ENCODE peak calls at places on chromosome 2, in seven cellular contexts. One of them, this sample, is unnamed.

GRCh38 chr2:175690113-175690716 is 311.9 kb downstream of the LNPK start:
- DNase-seq in activated T-helper 2 cell treated with anti-CD3 and anti-CD28 coated beads, Interferon-gamma antibody, Interleukin-2, Interleukin-4, amounts not matched to agents 10 μg/mL and 5 μg/mL and 100 μg/mL, durations not matched to agents 14 hours and 24 hours and 36 hours: no peak
- DNase-seq in HT-29: peak
- DNase-seq in posterior cingulate gyrus: no peak
- DNase-seq in HTR-8/SVneo: peak
- DNase-seq in head of caudate nucleus: no peak
- DNase-seq in stimulated activated naive CD8-positive, alpha-beta T cell treated with anti-CD3 and anti-CD28 coated beads, Interleukin-15, amount 100 ng/mL, for 72 hours: peak
- DNase-seq in this sample: no peak

GRCh38 chr2:152627010-152627957 is 90.0 kb downstream of the PRPF40A start:
- DNase-seq in stimulated activated naive CD8-positive, alpha-beta T cell treated with anti-CD3 and anti-CD28 coated beads, Interleukin-15, amount 100 ng/mL, for 72 hours: no peak
- DNase-seq in HTR-8/SVneo: peak
- DNase-seq in HT-29: peak
- DNase-seq in posterior cingulate gyrus: no peak
- DNase-seq in head of caudate nucleus: no peak
- DNase-seq in activated T-helper 2 cell treated with anti-CD3 and anti-CD28 coated beads, Interferon-gamma antibody, Interleukin-2, Interleukin-4, amounts not matched to agents 10 μg/mL and 5 μg/mL and 100 μg/mL, durations not matched to agents 14 hours and 24 hours and 36 hours: no peak
- DNase-seq in this sample: no peak

GRCh38 chr2:64727843-64728463 is 74.2 kb upstream of the SERTAD2 start:
- DNase-seq in activated T-helper 2 cell treated with anti-CD3 and anti-CD28 coated beads, Interferon-gamma antibody, Interleukin-2, Interleukin-4, amounts not matched to agents 10 μg/mL and 5 μg/mL and 100 μg/mL, durations not matched to agents 14 hours and 24 hours and 36 hours: no peak
- DNase-seq in head of caudate nucleus: no peak
- DNase-seq in HT-29: no peak
- DNase-seq in HTR-8/SVneo: no peak
- DNase-seq in posterior cingulate gyrus: no peak
- DNase-seq in stimulated activated naive CD8-positive, alpha-beta T cell treated with anti-CD3 and anti-CD28 coated beads, Interleukin-15, amount 100 ng/mL, for 72 hours: no peak
- DNase-seq in this sample: no peak

GRCh38 chr2:121790276-121790956 is 35.0 kb downstream of the TSN start:
- DNase-seq in HT-29: peak
- DNase-seq in stimulated activated naive CD8-positive, alpha-beta T cell treated with anti-CD3 and anti-CD28 coated beads, Interleukin-15, amount 100 ng/mL, for 72 hours: no peak
- DNase-seq in HTR-8/SVneo: peak
- DNase-seq in activated T-helper 2 cell treated with anti-CD3 and anti-CD28 coated beads, Interferon-gamma antibody, Interleukin-2, Interleukin-4, amounts not matched to agents 10 μg/mL and 5 μg/mL and 100 μg/mL, durations not matched to agents 14 hours and 24 hours and 36 hours: no peak
- DNase-seq in posterior cingulate gyrus: no peak
- DNase-seq in head of caudate nucleus: no peak
- DNase-seq in this sample: no peak

GRCh38 chr2:96928277-96928781 is 58.1 kb downstream of the FAM178B start:
- DNase-seq in activated T-helper 2 cell treated with anti-CD3 and anti-CD28 coated beads, Interferon-gamma antibody, Interleukin-2, Interleukin-4, amounts not matched to agents 10 μg/mL and 5 μg/mL and 100 μg/mL, durations not matched to agents 14 hours and 24 hours and 36 hours: no peak
- DNase-seq in stimulated activated naive CD8-positive, alpha-beta T cell treated with anti-CD3 and anti-CD28 coated beads, Interleukin-15, amount 100 ng/mL, for 72 hours: no peak
- DNase-seq in posterior cingulate gyrus: no peak
- DNase-seq in head of caudate nucleus: peak
- DNase-seq in HTR-8/SVneo: no peak
- DNase-seq in HT-29: no peak
- DNase-seq in this sample: no peak

GRCh38 chr2:70242552-70242951 is 5.9 kb downstream of the TIA1 start:
- DNase-seq in stimulated activated naive CD8-positive, alpha-beta T cell treated with anti-CD3 and anti-CD28 coated beads, Interleukin-15, amount 100 ng/mL, for 72 hours: no peak
- DNase-seq in posterior cingulate gyrus: no peak
- DNase-seq in activated T-helper 2 cell treated with anti-CD3 and anti-CD28 coated beads, Interferon-gamma antibody, Interleukin-2, Interleukin-4, amounts not matched to agents 10 μg/mL and 5 μg/mL and 100 μg/mL, durations not matched to agents 14 hours and 24 hours and 36 hours: no peak
- DNase-seq in HT-29: no peak
- DNase-seq in HTR-8/SVneo: no peak
- DNase-seq in head of caudate nucleus: no peak
- DNase-seq in this sample: no peak

GRCh38 chr2:137969418-137969765 is 5.1 kb downstream of the HNMT start:
- DNase-seq in HTR-8/SVneo: peak
- DNase-seq in head of caudate nucleus: no peak
- DNase-seq in activated T-helper 2 cell treated with anti-CD3 and anti-CD28 coated beads, Interferon-gamma antibody, Interleukin-2, Interleukin-4, amounts not matched to agents 10 μg/mL and 5 μg/mL and 100 μg/mL, durations not matched to agents 14 hours and 24 hours and 36 hours: no peak
- DNase-seq in stimulated activated naive CD8-positive, alpha-beta T cell treated with anti-CD3 and anti-CD28 coated beads, Interleukin-15, amount 100 ng/mL, for 72 hours: no peak
- DNase-seq in HT-29: peak
- DNase-seq in posterior cingulate gyrus: no peak
- DNase-seq in this sample: no peak

GRCh38 chr2:27765621-27766286 is 5.8 kb upstream of the MRPL33 start:
- DNase-seq in HT-29: peak
- DNase-seq in HTR-8/SVneo: no peak
- DNase-seq in activated T-helper 2 cell treated with anti-CD3 and anti-CD28 coated beads, Interferon-gamma antibody, Interleukin-2, Interleukin-4, amounts not matched to agents 10 μg/mL and 5 μg/mL and 100 μg/mL, durations not matched to agents 14 hours and 24 hours and 36 hours: peak
- DNase-seq in head of caudate nucleus: peak
- DNase-seq in stimulated activated naive CD8-positive, alpha-beta T cell treated with anti-CD3 and anti-CD28 coated beads, Interleukin-15, amount 100 ng/mL, for 72 hours: peak
- DNase-seq in posterior cingulate gyrus: peak
- DNase-seq in this sample: no peak

GRCh38 chr2:37376421-37377186 is 32.2 kb downstream of the QPCT start:
- DNase-seq in HT-29: peak
- DNase-seq in stimulated activated naive CD8-positive, alpha-beta T cell treated with anti-CD3 and anti-CD28 coated beads, Interleukin-15, amount 100 ng/mL, for 72 hours: peak
- DNase-seq in HTR-8/SVneo: peak
- DNase-seq in head of caudate nucleus: no peak
- DNase-seq in posterior cingulate gyrus: no peak
- DNase-seq in activated T-helper 2 cell treated with anti-CD3 and anti-CD28 coated beads, Interferon-gamma antibody, Interleukin-2, Interleukin-4, amounts not matched to agents 10 μg/mL and 5 μg/mL and 100 μg/mL, durations not matched to agents 14 hours and 24 hours and 36 hours: peak
- DNase-seq in this sample: no peak

GRCh38 chr2:180472133-180472532 is 465.0 kb upstream of the CWC22 start:
- DNase-seq in stimulated activated naive CD8-positive, alpha-beta T cell treated with anti-CD3 and anti-CD28 coated beads, Interleukin-15, amount 100 ng/mL, for 72 hours: no peak
- DNase-seq in HTR-8/SVneo: no peak
- DNase-seq in head of caudate nucleus: no peak
- DNase-seq in posterior cingulate gyrus: no peak
- DNase-seq in activated T-helper 2 cell treated with anti-CD3 and anti-CD28 coated beads, Interferon-gamma antibody, Interleukin-2, Interleukin-4, amounts not matched to agents 10 μg/mL and 5 μg/mL and 100 μg/mL, durations not matched to agents 14 hours and 24 hours and 36 hours: no peak
- DNase-seq in HT-29: no peak
- DNase-seq in this sample: no peak

GRCh38 chr2:241884951-241885700 is 15.6 kb downstream of the RTP5 start:
- DNase-seq in HTR-8/SVneo: no peak
- DNase-seq in activated T-helper 2 cell treated with anti-CD3 and anti-CD28 coated beads, Interferon-gamma antibody, Interleukin-2, Interleukin-4, amounts not matched to agents 10 μg/mL and 5 μg/mL and 100 μg/mL, durations not matched to agents 14 hours and 24 hours and 36 hours: no peak
- DNase-seq in HT-29: no peak
- DNase-seq in head of caudate nucleus: no peak
- DNase-seq in stimulated activated naive CD8-positive, alpha-beta T cell treated with anti-CD3 and anti-CD28 coated beads, Interleukin-15, amount 100 ng/mL, for 72 hours: no peak
- DNase-seq in posterior cingulate gyrus: no peak
- DNase-seq in this sample: no peak

GRCh38 chr2:46814160-46814559 is 101.4 kb downstream of the MCFD2 start:
- DNase-seq in head of caudate nucleus: no peak
- DNase-seq in posterior cingulate gyrus: no peak
- DNase-seq in HTR-8/SVneo: no peak
- DNase-seq in activated T-helper 2 cell treated with anti-CD3 and anti-CD28 coated beads, Interferon-gamma antibody, Interleukin-2, Interleukin-4, amounts not matched to agents 10 μg/mL and 5 μg/mL and 100 μg/mL, durations not matched to agents 14 hours and 24 hours and 36 hours: no peak
- DNase-seq in stimulated activated naive CD8-positive, alpha-beta T cell treated with anti-CD3 and anti-CD28 coated beads, Interleukin-15, amount 100 ng/mL, for 72 hours: no peak
- DNase-seq in HT-29: no peak
- DNase-seq in this sample: no peak

GRCh38 chr2:240605867-240606743 is 19.2 kb upstream of the GPR35 start:
- DNase-seq in HTR-8/SVneo: no peak
- DNase-seq in stimulated activated naive CD8-positive, alpha-beta T cell treated with anti-CD3 and anti-CD28 coated beads, Interleukin-15, amount 100 ng/mL, for 72 hours: no peak
- DNase-seq in head of caudate nucleus: no peak
- DNase-seq in HT-29: peak
- DNase-seq in posterior cingulate gyrus: no peak
- DNase-seq in activated T-helper 2 cell treated with anti-CD3 and anti-CD28 coated beads, Interferon-gamma antibody, Interleukin-2, Interleukin-4, amounts not matched to agents 10 μg/mL and 5 μg/mL and 100 μg/mL, durations not matched to agents 14 hours and 24 hours and 36 hours: no peak
- DNase-seq in this sample: no peak

GRCh38 chr2:219022041-219022440 is 19.3 kb downstream of the CFAP65 start:
- DNase-seq in stimulated activated naive CD8-positive, alpha-beta T cell treated with anti-CD3 and anti-CD28 coated beads, Interleukin-15, amount 100 ng/mL, for 72 hours: no peak
- DNase-seq in activated T-helper 2 cell treated with anti-CD3 and anti-CD28 coated beads, Interferon-gamma antibody, Interleukin-2, Interleukin-4, amounts not matched to agents 10 μg/mL and 5 μg/mL and 100 μg/mL, durations not matched to agents 14 hours and 24 hours and 36 hours: no peak
- DNase-seq in posterior cingulate gyrus: no peak
- DNase-seq in HTR-8/SVneo: no peak
- DNase-seq in head of caudate nucleus: no peak
- DNase-seq in HT-29: no peak
- DNase-seq in this sample: no peak

GRCh38 chr2:167381349-167381748 is 493.1 kb downstream of the XIRP2 start:
- DNase-seq in activated T-helper 2 cell treated with anti-CD3 and anti-CD28 coated beads, Interferon-gamma antibody, Interleukin-2, Interleukin-4, amounts not matched to agents 10 μg/mL and 5 μg/mL and 100 μg/mL, durations not matched to agents 14 hours and 24 hours and 36 hours: no peak
- DNase-seq in posterior cingulate gyrus: no peak
- DNase-seq in HT-29: no peak
- DNase-seq in HTR-8/SVneo: no peak
- DNase-seq in stimulated activated naive CD8-positive, alpha-beta T cell treated with anti-CD3 and anti-CD28 coated beads, Interleukin-15, amount 100 ng/mL, for 72 hours: no peak
- DNase-seq in head of caudate nucleus: no peak
- DNase-seq in this sample: no peak

GRCh38 chr2:164203131-164203530 is 418.2 kb downstream of the GRB14 start:
- DNase-seq in HTR-8/SVneo: no peak
- DNase-seq in stimulated activated naive CD8-positive, alpha-beta T cell treated with anti-CD3 and anti-CD28 coated beads, Interleukin-15, amount 100 ng/mL, for 72 hours: no peak
- DNase-seq in activated T-helper 2 cell treated with anti-CD3 and anti-CD28 coated beads, Interferon-gamma antibody, Interleukin-2, Interleukin-4, amounts not matched to agents 10 μg/mL and 5 μg/mL and 100 μg/mL, durations not matched to agents 14 hours and 24 hours and 36 hours: no peak
- DNase-seq in posterior cingulate gyrus: no peak
- DNase-seq in HT-29: no peak
- DNase-seq in head of caudate nucleus: no peak
- DNase-seq in this sample: no peak

GRCh38 chr2:163601377-163601776 is 134.4 kb downstream of the FIGN start:
- DNase-seq in posterior cingulate gyrus: no peak
- DNase-seq in activated T-helper 2 cell treated with anti-CD3 and anti-CD28 coated beads, Interferon-gamma antibody, Interleukin-2, Interleukin-4, amounts not matched to agents 10 μg/mL and 5 μg/mL and 100 μg/mL, durations not matched to agents 14 hours and 24 hours and 36 hours: no peak
- DNase-seq in HTR-8/SVneo: peak
- DNase-seq in head of caudate nucleus: no peak
- DNase-seq in HT-29: peak
- DNase-seq in stimulated activated naive CD8-positive, alpha-beta T cell treated with anti-CD3 and anti-CD28 coated beads, Interleukin-15, amount 100 ng/mL, for 72 hours: no peak
- DNase-seq in this sample: no peak

GRCh38 chr2:9950521-9951271 is 797 bp upstream of the GRHL1 start:
- DNase-seq in activated T-helper 2 cell treated with anti-CD3 and anti-CD28 coated beads, Interferon-gamma antibody, Interleukin-2, Interleukin-4, amounts not matched to agents 10 μg/mL and 5 μg/mL and 100 μg/mL, durations not matched to agents 14 hours and 24 hours and 36 hours: no peak
- DNase-seq in HTR-8/SVneo: peak
- DNase-seq in head of caudate nucleus: no peak
- DNase-seq in stimulated activated naive CD8-positive, alpha-beta T cell treated with anti-CD3 and anti-CD28 coated beads, Interleukin-15, amount 100 ng/mL, for 72 hours: peak
- DNase-seq in posterior cingulate gyrus: no peak
- DNase-seq in HT-29: peak
- DNase-seq in this sample: no peak

GRCh38 chr2:30655660-30656059 is 151.6 kb downstream of the CAPN13 start:
- DNase-seq in HTR-8/SVneo: no peak
- DNase-seq in HT-29: no peak
- DNase-seq in posterior cingulate gyrus: no peak
- DNase-seq in head of caudate nucleus: no peak
- DNase-seq in stimulated activated naive CD8-positive, alpha-beta T cell treated with anti-CD3 and anti-CD28 coated beads, Interleukin-15, amount 100 ng/mL, for 72 hours: no peak
- DNase-seq in activated T-helper 2 cell treated with anti-CD3 and anti-CD28 coated beads, Interferon-gamma antibody, Interleukin-2, Interleukin-4, amounts not matched to agents 10 μg/mL and 5 μg/mL and 100 μg/mL, durations not matched to agents 14 hours and 24 hours and 36 hours: no peak
- DNase-seq in this sample: no peak

GRCh38 chr2:64998658-64999061 is 9.5 kb downstream of the SLC1A4 start:
- DNase-seq in activated T-helper 2 cell treated with anti-CD3 and anti-CD28 coated beads, Interferon-gamma antibody, Interleukin-2, Interleukin-4, amounts not matched to agents 10 μg/mL and 5 μg/mL and 100 μg/mL, durations not matched to agents 14 hours and 24 hours and 36 hours: no peak
- DNase-seq in posterior cingulate gyrus: no peak
- DNase-seq in stimulated activated naive CD8-positive, alpha-beta T cell treated with anti-CD3 and anti-CD28 coated beads, Interleukin-15, amount 100 ng/mL, for 72 hours: no peak
- DNase-seq in head of caudate nucleus: peak
- DNase-seq in HT-29: no peak
- DNase-seq in HTR-8/SVneo: no peak
- DNase-seq in this sample: no peak

GRCh38 chr2:26740890-26741302 is 23.2 kb upstream of the SLC35F6 start:
- DNase-seq in stimulated activated naive CD8-positive, alpha-beta T cell treated with anti-CD3 and anti-CD28 coated beads, Interleukin-15, amount 100 ng/mL, for 72 hours: no peak
- DNase-seq in posterior cingulate gyrus: no peak
- DNase-seq in head of caudate nucleus: no peak
- DNase-seq in activated T-helper 2 cell treated with anti-CD3 and anti-CD28 coated beads, Interferon-gamma antibody, Interleukin-2, Interleukin-4, amounts not matched to agents 10 μg/mL and 5 μg/mL and 100 μg/mL, durations not matched to agents 14 hours and 24 hours and 36 hours: no peak
- DNase-seq in HTR-8/SVneo: no peak
- DNase-seq in HT-29: no peak
- DNase-seq in this sample: no peak

GRCh38 chr2:63537306-63537705 is 51.0 kb downstream of the WDPCP start:
- DNase-seq in stimulated activated naive CD8-positive, alpha-beta T cell treated with anti-CD3 and anti-CD28 coated beads, Interleukin-15, amount 100 ng/mL, for 72 hours: no peak
- DNase-seq in activated T-helper 2 cell treated with anti-CD3 and anti-CD28 coated beads, Interferon-gamma antibody, Interleukin-2, Interleukin-4, amounts not matched to agents 10 μg/mL and 5 μg/mL and 100 μg/mL, durations not matched to agents 14 hours and 24 hours and 36 hours: no peak
- DNase-seq in HTR-8/SVneo: no peak
- DNase-seq in posterior cingulate gyrus: no peak
- DNase-seq in HT-29: no peak
- DNase-seq in head of caudate nucleus: no peak
- DNase-seq in this sample: no peak

GRCh38 chr2:165203689-165204559 is at the start of gene SCN3A:
- DNase-seq in activated T-helper 2 cell treated with anti-CD3 and anti-CD28 coated beads, Interferon-gamma antibody, Interleukin-2, Interleukin-4, amounts not matched to agents 10 μg/mL and 5 μg/mL and 100 μg/mL, durations not matched to agents 14 hours and 24 hours and 36 hours: no peak
- DNase-seq in posterior cingulate gyrus: no peak
- DNase-seq in stimulated activated naive CD8-positive, alpha-beta T cell treated with anti-CD3 and anti-CD28 coated beads, Interleukin-15, amount 100 ng/mL, for 72 hours: no peak
- DNase-seq in HT-29: peak
- DNase-seq in HTR-8/SVneo: peak
- DNase-seq in head of caudate nucleus: peak
- DNase-seq in this sample: no peak

GRCh38 chr2:175010848-175011254 is 5.7 kb upstream of the CHN1 start:
- DNase-seq in stimulated activated naive CD8-positive, alpha-beta T cell treated with anti-CD3 and anti-CD28 coated beads, Interleukin-15, amount 100 ng/mL, for 72 hours: no peak
- DNase-seq in HT-29: no peak
- DNase-seq in head of caudate nucleus: no peak
- DNase-seq in activated T-helper 2 cell treated with anti-CD3 and anti-CD28 coated beads, Interferon-gamma antibody, Interleukin-2, Interleukin-4, amounts not matched to agents 10 μg/mL and 5 μg/mL and 100 μg/mL, durations not matched to agents 14 hours and 24 hours and 36 hours: no peak
- DNase-seq in posterior cingulate gyrus: no peak
- DNase-seq in HTR-8/SVneo: no peak
- DNase-seq in this sample: no peak

GRCh38 chr2:85750509-85751299 is 3.1 kb upstream of the ATOH8 start:
- DNase-seq in posterior cingulate gyrus: peak
- DNase-seq in HT-29: peak
- DNase-seq in activated T-helper 2 cell treated with anti-CD3 and anti-CD28 coated beads, Interferon-gamma antibody, Interleukin-2, Interleukin-4, amounts not matched to agents 10 μg/mL and 5 μg/mL and 100 μg/mL, durations not matched to agents 14 hours and 24 hours and 36 hours: peak
- DNase-seq in head of caudate nucleus: peak
- DNase-seq in stimulated activated naive CD8-positive, alpha-beta T cell treated with anti-CD3 and anti-CD28 coated beads, Interleukin-15, amount 100 ng/mL, for 72 hours: peak
- DNase-seq in HTR-8/SVneo: peak
- DNase-seq in this sample: peak

GRCh38 chr2:223588251-223588650 is 13.9 kb downstream of the SCG2 start:
- DNase-seq in HTR-8/SVneo: no peak
- DNase-seq in HT-29: no peak
- DNase-seq in stimulated activated naive CD8-positive, alpha-beta T cell treated with anti-CD3 and anti-CD28 coated beads, Interleukin-15, amount 100 ng/mL, for 72 hours: no peak
- DNase-seq in activated T-helper 2 cell treated with anti-CD3 and anti-CD28 coated beads, Interferon-gamma antibody, Interleukin-2, Interleukin-4, amounts not matched to agents 10 μg/mL and 5 μg/mL and 100 μg/mL, durations not matched to agents 14 hours and 24 hours and 36 hours: no peak
- DNase-seq in head of caudate nucleus: no peak
- DNase-seq in posterior cingulate gyrus: no peak
- DNase-seq in this sample: no peak

GRCh38 chr2:10439185-10439879 is 8.8 kb downstream of the ODC1 start:
- DNase-seq in HT-29: no peak
- DNase-seq in stimulated activated naive CD8-positive, alpha-beta T cell treated with anti-CD3 and anti-CD28 coated beads, Interleukin-15, amount 100 ng/mL, for 72 hours: no peak
- DNase-seq in head of caudate nucleus: no peak
- DNase-seq in HTR-8/SVneo: no peak
- DNase-seq in posterior cingulate gyrus: no peak
- DNase-seq in activated T-helper 2 cell treated with anti-CD3 and anti-CD28 coated beads, Interferon-gamma antibody, Interleukin-2, Interleukin-4, amounts not matched to agents 10 μg/mL and 5 μg/mL and 100 μg/mL, durations not matched to agents 14 hours and 24 hours and 36 hours: no peak
- DNase-seq in this sample: no peak

GRCh38 chr2:144011098-144011497 is 508.8 kb downstream of the ZEB2 start:
- DNase-seq in stimulated activated naive CD8-positive, alpha-beta T cell treated with anti-CD3 and anti-CD28 coated beads, Interleukin-15, amount 100 ng/mL, for 72 hours: no peak
- DNase-seq in HT-29: no peak
- DNase-seq in activated T-helper 2 cell treated with anti-CD3 and anti-CD28 coated beads, Interferon-gamma antibody, Interleukin-2, Interleukin-4, amounts not matched to agents 10 μg/mL and 5 μg/mL and 100 μg/mL, durations not matched to agents 14 hours and 24 hours and 36 hours: no peak
- DNase-seq in HTR-8/SVneo: no peak
- DNase-seq in head of caudate nucleus: no peak
- DNase-seq in posterior cingulate gyrus: no peak
- DNase-seq in this sample: no peak

GRCh38 chr2:23760746-23761145 is 166.2 kb downstream of the ATAD2B start:
- DNase-seq in stimulated activated naive CD8-positive, alpha-beta T cell treated with anti-CD3 and anti-CD28 coated beads, Interleukin-15, amount 100 ng/mL, for 72 hours: no peak
- DNase-seq in HT-29: peak
- DNase-seq in head of caudate nucleus: no peak
- DNase-seq in activated T-helper 2 cell treated with anti-CD3 and anti-CD28 coated beads, Interferon-gamma antibody, Interleukin-2, Interleukin-4, amounts not matched to agents 10 μg/mL and 5 μg/mL and 100 μg/mL, durations not matched to agents 14 hours and 24 hours and 36 hours: no peak
- DNase-seq in posterior cingulate gyrus: no peak
- DNase-seq in HTR-8/SVneo: peak
- DNase-seq in this sample: no peak

GRCh38 chr2:197993830-197994229 is 189.4 kb downstream of the PLCL1 start:
- DNase-seq in activated T-helper 2 cell treated with anti-CD3 and anti-CD28 coated beads, Interferon-gamma antibody, Interleukin-2, Interleukin-4, amounts not matched to agents 10 μg/mL and 5 μg/mL and 100 μg/mL, durations not matched to agents 14 hours and 24 hours and 36 hours: no peak
- DNase-seq in stimulated activated naive CD8-positive, alpha-beta T cell treated with anti-CD3 and anti-CD28 coated beads, Interleukin-15, amount 100 ng/mL, for 72 hours: no peak
- DNase-seq in head of caudate nucleus: no peak
- DNase-seq in HTR-8/SVneo: no peak
- DNase-seq in HT-29: no peak
- DNase-seq in posterior cingulate gyrus: no peak
- DNase-seq in this sample: no peak

GRCh38 chr2:47336259-47337238 is 66.4 kb upstream of the MSH2 start:
- DNase-seq in HTR-8/SVneo: no peak
- DNase-seq in stimulated activated naive CD8-positive, alpha-beta T cell treated with anti-CD3 and anti-CD28 coated beads, Interleukin-15, amount 100 ng/mL, for 72 hours: no peak
- DNase-seq in posterior cingulate gyrus: no peak
- DNase-seq in activated T-helper 2 cell treated with anti-CD3 and anti-CD28 coated beads, Interferon-gamma antibody, Interleukin-2, Interleukin-4, amounts not matched to agents 10 μg/mL and 5 μg/mL and 100 μg/mL, durations not matched to agents 14 hours and 24 hours and 36 hours: no peak
- DNase-seq in HT-29: no peak
- DNase-seq in head of caudate nucleus: no peak
- DNase-seq in this sample: no peak

GRCh38 chr2:18273205-18273604 is 287.2 kb downstream of the RDH14 start:
- DNase-seq in stimulated activated naive CD8-positive, alpha-beta T cell treated with anti-CD3 and anti-CD28 coated beads, Interleukin-15, amount 100 ng/mL, for 72 hours: no peak
- DNase-seq in HTR-8/SVneo: no peak
- DNase-seq in head of caudate nucleus: no peak
- DNase-seq in HT-29: no peak
- DNase-seq in activated T-helper 2 cell treated with anti-CD3 and anti-CD28 coated beads, Interferon-gamma antibody, Interleukin-2, Interleukin-4, amounts not matched to agents 10 μg/mL and 5 μg/mL and 100 μg/mL, durations not matched to agents 14 hours and 24 hours and 36 hours: no peak
- DNase-seq in posterior cingulate gyrus: no peak
- DNase-seq in this sample: no peak

GRCh38 chr2:200728630-200729029 is 83.1 kb upstream of the BZW1 start:
- DNase-seq in HTR-8/SVneo: no peak
- DNase-seq in stimulated activated naive CD8-positive, alpha-beta T cell treated with anti-CD3 and anti-CD28 coated beads, Interleukin-15, amount 100 ng/mL, for 72 hours: no peak
- DNase-seq in head of caudate nucleus: no peak
- DNase-seq in activated T-helper 2 cell treated with anti-CD3 and anti-CD28 coated beads, Interferon-gamma antibody, Interleukin-2, Interleukin-4, amounts not matched to agents 10 μg/mL and 5 μg/mL and 100 μg/mL, durations not matched to agents 14 hours and 24 hours and 36 hours: no peak
- DNase-seq in posterior cingulate gyrus: no peak
- DNase-seq in HT-29: no peak
- DNase-seq in this sample: no peak

GRCh38 chr2:120289221-120289906 is 36.7 kb downstream of the RALB start:
- DNase-seq in posterior cingulate gyrus: no peak
- DNase-seq in head of caudate nucleus: no peak
- DNase-seq in stimulated activated naive CD8-positive, alpha-beta T cell treated with anti-CD3 and anti-CD28 coated beads, Interleukin-15, amount 100 ng/mL, for 72 hours: no peak
- DNase-seq in HTR-8/SVneo: no peak
- DNase-seq in activated T-helper 2 cell treated with anti-CD3 and anti-CD28 coated beads, Interferon-gamma antibody, Interleukin-2, Interleukin-4, amounts not matched to agents 10 μg/mL and 5 μg/mL and 100 μg/mL, durations not matched to agents 14 hours and 24 hours and 36 hours: no peak
- DNase-seq in HT-29: no peak
- DNase-seq in this sample: no peak

GRCh38 chr2:207619764-207620203 is 5.4 kb downstream of the METTL21A start:
- DNase-seq in head of caudate nucleus: no peak
- DNase-seq in stimulated activated naive CD8-positive, alpha-beta T cell treated with anti-CD3 and anti-CD28 coated beads, Interleukin-15, amount 100 ng/mL, for 72 hours: no peak
- DNase-seq in HT-29: no peak
- DNase-seq in posterior cingulate gyrus: no peak
- DNase-seq in HTR-8/SVneo: no peak
- DNase-seq in activated T-helper 2 cell treated with anti-CD3 and anti-CD28 coated beads, Interferon-gamma antibody, Interleukin-2, Interleukin-4, amounts not matched to agents 10 μg/mL and 5 μg/mL and 100 μg/mL, durations not matched to agents 14 hours and 24 hours and 36 hours: no peak
- DNase-seq in this sample: no peak

GRCh38 chr2:128008089-128008672 is 19.7 kb downstream of the SAP130 start:
- DNase-seq in HT-29: no peak
- DNase-seq in stimulated activated naive CD8-positive, alpha-beta T cell treated with anti-CD3 and anti-CD28 coated beads, Interleukin-15, amount 100 ng/mL, for 72 hours: no peak
- DNase-seq in HTR-8/SVneo: no peak
- DNase-seq in posterior cingulate gyrus: no peak
- DNase-seq in activated T-helper 2 cell treated with anti-CD3 and anti-CD28 coated beads, Interferon-gamma antibody, Interleukin-2, Interleukin-4, amounts not matched to agents 10 μg/mL and 5 μg/mL and 100 μg/mL, durations not matched to agents 14 hours and 24 hours and 36 hours: no peak
- DNase-seq in head of caudate nucleus: no peak
- DNase-seq in this sample: no peak

GRCh38 chr2:150695441-150696135 is 208.1 kb upstream of the RND3 start:
- DNase-seq in stimulated activated naive CD8-positive, alpha-beta T cell treated with anti-CD3 and anti-CD28 coated beads, Interleukin-15, amount 100 ng/mL, for 72 hours: no peak
- DNase-seq in HT-29: no peak
- DNase-seq in posterior cingulate gyrus: no peak
- DNase-seq in head of caudate nucleus: no peak
- DNase-seq in HTR-8/SVneo: no peak
- DNase-seq in activated T-helper 2 cell treated with anti-CD3 and anti-CD28 coated beads, Interferon-gamma antibody, Interleukin-2, Interleukin-4, amounts not matched to agents 10 μg/mL and 5 μg/mL and 100 μg/mL, durations not matched to agents 14 hours and 24 hours and 36 hours: no peak
- DNase-seq in this sample: no peak

This sample was measured in esophagus squamous epithelium.